ENCODE peak calls at places on chromosomes 6 and 20, in five cellular contexts. One of them, this sample, is unnamed. For H3K4me1 and H3K9me3, the result is how much of the 10 kb centered on the place peaks cover.

GRCh38 chr6:14121936-14122344 is 4.4 kb downstream of the CD83 start:
- DNase-seq in endodermal cell: no peak
- DNase-seq in right cardiac atrium: no peak
- DNase-seq in IMR-90: no peak
- DNase-seq in A549: no peak
- DNase-seq in this sample: no peak

GRCh38 chr20:63212792-63213191 is 3.1 kb downstream of the YTHDF1 start:
- DNase-seq in endodermal cell: no peak
- DNase-seq in right cardiac atrium: peak
- DNase-seq in IMR-90: no peak
- DNase-seq in A549: no peak
- DNase-seq in this sample: no peak

GRCh38 chr6:132648356-132648755 is 10.6 kb downstream of the TAAR1 start:
- DNase-seq in endodermal cell: no peak
- DNase-seq in right cardiac atrium: no peak
- DNase-seq in IMR-90: peak
- DNase-seq in A549: peak
- DNase-seq in this sample: no peak

GRCh38 chr6:72048080-72048479 is 161.7 kb downstream of the RIMS1 start:
- DNase-seq in endodermal cell: no peak
- DNase-seq in right cardiac atrium: peak
- DNase-seq in IMR-90: no peak
- DNase-seq in A549: no peak
- DNase-seq in this sample: no peak

GRCh38 chr6:1701668-1702353 is 92.1 kb downstream of the FOXC1 start:
- DNase-seq in endodermal cell: no peak
- DNase-seq in right cardiac atrium: no peak
- DNase-seq in IMR-90: peak
- DNase-seq in A549: no peak
- DNase-seq in this sample: no peak

GRCh38 chr6:166402582-166403277 is 20.0 kb upstream of the MPC1 start:
- DNase-seq in endodermal cell: peak
- DNase-seq in right cardiac atrium: no peak
- DNase-seq in IMR-90: peak
- DNase-seq in A549: no peak
- DNase-seq in this sample: peak

GRCh38 chr6:2841264-2842138 is at the start of gene SERPINB1:
- DNase-seq in endodermal cell: peak
- DNase-seq in right cardiac atrium: peak
- DNase-seq in IMR-90: peak
- DNase-seq in A549: peak
- DNase-seq in this sample: peak

GRCh38 chr20:36624925-36625324 is 19.3 kb downstream of the RAB5IF start:
- DNase-seq in endodermal cell: no peak
- DNase-seq in right cardiac atrium: no peak
- DNase-seq in IMR-90: no peak
- DNase-seq in A549: no peak
- DNase-seq in this sample: no peak

GRCh38 chr6:161637658-161638057 is 363.8 kb upstream of the AGPAT4 start:
- DNase-seq in endodermal cell: no peak
- DNase-seq in right cardiac atrium: no peak
- DNase-seq in IMR-90: no peak
- DNase-seq in A549: no peak
- DNase-seq in this sample: no peak

GRCh38 chr6:149990672-149991402 is 27.1 kb downstream of the ULBP1 start:
- DNase-seq in endodermal cell: peak
- DNase-seq in right cardiac atrium: peak
- DNase-seq in IMR-90: no peak
- DNase-seq in A549: no peak
- DNase-seq in this sample: peak

GRCh38 chr20:10558635-10559187 is 115.1 kb downstream of the JAG1 start:
- DNase-seq in endodermal cell: no peak
- DNase-seq in right cardiac atrium: no peak
- DNase-seq in IMR-90: peak
- DNase-seq in A549: peak
- DNase-seq in this sample: no peak

GRCh38 chr20:5557123-5557522 is 193.1 kb upstream of the SHLD1 start:
- DNase-seq in endodermal cell: peak
- DNase-seq in right cardiac atrium: peak
- DNase-seq in IMR-90: peak
- DNase-seq in A549: peak
- DNase-seq in this sample: peak

GRCh38 chr6:158536891-158537798 is 22.7 kb upstream of the TMEM181 start:
- DNase-seq in endodermal cell: peak
- DNase-seq in right cardiac atrium: peak
- DNase-seq in IMR-90: no peak
- DNase-seq in A549: no peak
- DNase-seq in this sample: peak

GRCh38 chr20:62596921-62597320 is 45.4 kb upstream of the SLCO4A1 start:
- DNase-seq in endodermal cell: no peak
- DNase-seq in right cardiac atrium: peak
- DNase-seq in IMR-90: no peak
- DNase-seq in A549: no peak
- DNase-seq in this sample: no peak

GRCh38 chr6:107032051-107032450 is 4.1 kb downstream of the MTRES1 start:
- DNase-seq in endodermal cell: no peak
- DNase-seq in right cardiac atrium: no peak
- DNase-seq in IMR-90: peak
- DNase-seq in A549: no peak
- DNase-seq in this sample: no peak

GRCh38 chr20:50919567-50919966 is 11.7 kb downstream of the ADNP start:
- DNase-seq in endodermal cell: no peak
- DNase-seq in right cardiac atrium: peak
- DNase-seq in IMR-90: peak
- DNase-seq in A549: peak
- DNase-seq in this sample: peak

GRCh38 chr6:152057832-152058498 is 250.5 kb downstream of the ESR1 start:
- DNase-seq in endodermal cell: no peak
- DNase-seq in right cardiac atrium: no peak
- DNase-seq in IMR-90: no peak
- DNase-seq in A549: no peak
- DNase-seq in this sample: no peak

GRCh38 chr6:108650781-108651180 is 90.1 kb downstream of the FOXO3 start:
- DNase-seq in endodermal cell: no peak
- DNase-seq in right cardiac atrium: no peak
- DNase-seq in IMR-90: peak
- DNase-seq in A549: no peak
- DNase-seq in this sample: no peak

GRCh38 chr6:1838604-1839003 is 228.9 kb downstream of the FOXC1 start:
- DNase-seq in endodermal cell: no peak
- DNase-seq in right cardiac atrium: no peak
- DNase-seq in IMR-90: peak
- DNase-seq in A549: no peak
- DNase-seq in this sample: no peak

GRCh38 chr6:161984707-161985106 is 710.8 kb upstream of the AGPAT4 start:
- DNase-seq in endodermal cell: no peak
- DNase-seq in right cardiac atrium: no peak
- DNase-seq in IMR-90: no peak
- DNase-seq in A549: no peak
- DNase-seq in this sample: no peak

GRCh38 chr6:108656834-108657233 is 96.1 kb downstream of the FOXO3 start:
- DNase-seq in endodermal cell: no peak
- DNase-seq in right cardiac atrium: no peak
- DNase-seq in IMR-90: no peak
- DNase-seq in A549: no peak
- DNase-seq in this sample: no peak

GRCh38 chr20:444117-444516 is 18.2 kb downstream of the TBC1D20 start:
- DNase-seq in endodermal cell: no peak
- DNase-seq in right cardiac atrium: no peak
- DNase-seq in IMR-90: no peak
- DNase-seq in A549: no peak
- DNase-seq in this sample: no peak

GRCh38 chr20:49219924-49220831 is 962 bp downstream of the DDX27 start:
- DNase-seq in endodermal cell: no peak
- DNase-seq in right cardiac atrium: no peak
- DNase-seq in IMR-90: no peak
- DNase-seq in A549: no peak
- DNase-seq in this sample: no peak

GRCh38 chr20:34281177-34281576 is 22.0 kb downstream of the AHCY start:
- DNase-seq in endodermal cell: no peak
- DNase-seq in right cardiac atrium: no peak
- DNase-seq in IMR-90: no peak
- DNase-seq in A549: no peak
- DNase-seq in this sample: no peak

GRCh38 chr6:111727798-111728197 is 122.1 kb upstream of the TRAF3IP2 start:
- DNase-seq in endodermal cell: no peak
- DNase-seq in right cardiac atrium: no peak
- DNase-seq in IMR-90: peak
- DNase-seq in A549: peak
- DNase-seq in this sample: peak

GRCh38 chr6:137764464-137764863 is 102.6 kb upstream of the TNFAIP3 start:
- DNase-seq in endodermal cell: no peak
- DNase-seq in right cardiac atrium: no peak
- DNase-seq in IMR-90: peak
- DNase-seq in A549: no peak
- DNase-seq in this sample: no peak

GRCh38 chr6:16759181-16759645 is 2.0 kb downstream of the ATXN1 start:
- DNase-seq in endodermal cell: no peak
- DNase-seq in right cardiac atrium: peak
- DNase-seq in IMR-90: no peak
- DNase-seq in A549: no peak
- DNase-seq in this sample: no peak

GRCh38 chr6:6090861-6091607 is 84.3 kb upstream of the NRN1 start:
- DNase-seq in endodermal cell: no peak
- DNase-seq in right cardiac atrium: no peak
- DNase-seq in IMR-90: no peak
- DNase-seq in A549: no peak
- DNase-seq in this sample: no peak

GRCh38 chr6:112501705-112502104 is 154.6 kb downstream of the RFPL4B start:
- DNase-seq in endodermal cell: no peak
- DNase-seq in right cardiac atrium: peak
- DNase-seq in IMR-90: peak
- DNase-seq in A549: no peak
- DNase-seq in this sample: peak

DNA sequence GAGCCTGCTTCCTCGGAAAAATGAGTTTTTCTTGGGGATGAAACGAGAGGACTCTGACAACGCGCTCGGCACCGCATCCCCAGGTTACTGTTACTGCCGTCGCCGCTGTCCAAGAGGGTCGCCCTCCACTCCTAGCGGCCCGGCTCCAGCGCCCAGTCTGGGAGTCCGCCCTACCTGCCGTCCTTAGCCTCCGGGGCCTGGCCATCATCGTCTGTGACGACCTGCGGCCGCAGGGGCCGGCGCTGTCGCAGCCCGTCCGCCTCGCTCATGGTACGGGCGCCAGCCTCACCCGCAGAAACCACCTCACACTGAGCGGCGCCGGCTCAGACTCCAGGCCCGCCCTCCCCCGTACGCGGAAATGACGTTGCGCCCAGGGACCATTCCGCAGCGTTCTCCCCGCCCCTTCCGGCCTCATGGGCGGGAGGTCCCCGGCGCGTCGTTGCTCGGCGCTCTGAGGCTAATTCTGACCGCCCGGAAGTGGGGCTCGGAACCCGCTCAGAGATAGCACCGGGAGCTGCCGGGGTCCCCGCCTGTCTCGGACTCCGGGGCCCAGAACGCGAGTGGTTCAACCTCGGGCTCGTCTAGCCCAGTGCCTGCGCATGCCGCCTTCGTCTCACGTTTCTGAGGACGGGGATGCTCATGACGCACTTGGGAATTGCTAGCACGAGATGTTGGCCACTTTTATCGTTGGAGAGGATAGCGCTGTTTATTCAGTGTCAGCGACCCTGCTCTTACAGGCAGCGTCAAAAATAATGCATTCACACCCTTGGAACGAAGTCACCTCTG is at the start of gene APMAP:
- DNase-seq in endodermal cell: peak
- DNase-seq in right cardiac atrium: peak
- DNase-seq in IMR-90: peak
- DNase-seq in A549: peak
- DNase-seq in this sample: peak
- H3K4me1 ChIP-seq in endodermal cell: under half
- H3K4me1 ChIP-seq in right cardiac atrium: under half
- H3K4me1 ChIP-seq in IMR-90: under half
- H3K4me1 ChIP-seq in A549: under half
- H3K4me1 ChIP-seq in this sample: under half

GRCh38 chr20:17665756-17666155 is 16.3 kb downstream of the RRBP1 start:
- DNase-seq in endodermal cell: no peak
- DNase-seq in right cardiac atrium: no peak
- DNase-seq in IMR-90: no peak
- DNase-seq in A549: no peak
- DNase-seq in this sample: no peak
- H3K27ac ChIP-seq in endodermal cell: no peak
- H3K27ac ChIP-seq in right cardiac atrium: no peak
- H3K27ac ChIP-seq in IMR-90: no peak
- H3K27ac ChIP-seq in A549: no peak
- H3K27ac ChIP-seq in this sample: no peak

GRCh38 chr6:123747515-123747914 is 56.1 kb upstream of the NKAIN2 start:
- DNase-seq in endodermal cell: no peak
- DNase-seq in right cardiac atrium: no peak
- DNase-seq in IMR-90: no peak
- DNase-seq in A549: no peak
- DNase-seq in this sample: no peak
- H3K9me3 ChIP-seq in endodermal cell: under half
- H3K9me3 ChIP-seq in right cardiac atrium: under half
- H3K9me3 ChIP-seq in IMR-90: under half
- H3K9me3 ChIP-seq in A549: under half
- H3K9me3 ChIP-seq in this sample: under half

GRCh38 chr6:140303218-140303949 is 928.9 kb upstream of the CITED2 start:
- DNase-seq in endodermal cell: no peak
- DNase-seq in right cardiac atrium: no peak
- DNase-seq in IMR-90: no peak
- DNase-seq in A549: no peak
- DNase-seq in this sample: no peak
- H3K4me1 ChIP-seq in endodermal cell: under half
- H3K4me1 ChIP-seq in right cardiac atrium: under half
- H3K4me1 ChIP-seq in IMR-90: under half
- H3K4me1 ChIP-seq in A549: under half
- H3K4me1 ChIP-seq in this sample: under half

GRCh38 chr20:31566332-31566657 is 38.8 kb upstream of the ID1 start:
- DNase-seq in endodermal cell: no peak
- DNase-seq in right cardiac atrium: no peak
- DNase-seq in IMR-90: no peak
- DNase-seq in A549: no peak
- DNase-seq in this sample: no peak

GRCh38 chr20:31566658-31567379 is 38.3 kb upstream of the ID1 start:
- DNase-seq in endodermal cell: peak
- DNase-seq in right cardiac atrium: peak
- DNase-seq in IMR-90: no peak
- DNase-seq in A549: no peak
- DNase-seq in this sample: no peak

GRCh38 chr20:31568041-31568731 is 36.9 kb upstream of the ID1 start:
- DNase-seq in endodermal cell: no peak
- DNase-seq in right cardiac atrium: peak
- DNase-seq in IMR-90: peak
- DNase-seq in A549: no peak
- DNase-seq in this sample: no peak

GRCh38 chr20:31568773-31569162 is 36.3 kb upstream of the ID1 start:
- DNase-seq in endodermal cell: no peak
- DNase-seq in right cardiac atrium: peak
- DNase-seq in IMR-90: no peak
- DNase-seq in A549: no peak
- DNase-seq in this sample: no peak

GRCh38 chr20:31567380-31567720 is 37.7 kb upstream of the ID1 start:
- DNase-seq in endodermal cell: no peak
- DNase-seq in right cardiac atrium: no peak
- DNase-seq in IMR-90: no peak
- DNase-seq in A549: no peak
- DNase-seq in this sample: no peak
- H3K27ac ChIP-seq in endodermal cell: no peak
- H3K27ac ChIP-seq in right cardiac atrium: no peak
- H3K27ac ChIP-seq in IMR-90: no peak
- H3K27ac ChIP-seq in A549: peak
- H3K27ac ChIP-seq in this sample: no peak